ENCODE peak calls at places on chromosomes 6 and 20, in six cellular contexts. C is psoas muscle, D is ascending aorta, U is choroid plexus epithelial cell, A is mesothelial cell of epicardium, T is type B pancreatic cell. W is an unnamed sample.

GRCh38 chr6:43964659-43965570 is 162.3 kb downstream of the MRPL14 start:
- DNase-seq in C (no peak), D (no peak), U (no peak), A (no peak), T (peak), W (no peak)

GRCh38 chr6:16760536-16761468 is at the start of gene ATXN1:
- DNase-seq in C (peak), D (no peak), U (peak), A (peak), T (peak), W (peak)

GRCh38 chr20:19110866-19111460 is 101.5 kb upstream of the SLC24A3 start:
- DNase-seq in C (no peak), D (no peak), U (no peak), A (no peak), T (no peak), W (no peak)

GRCh38 chr20:1816384-1817381 is 78.5 kb upstream of the SIRPA start:
- DNase-seq in C (no peak), D (no peak), U (no peak), A (no peak), T (peak), W (peak)

GRCh38 chr6:113976806-113977205 is 5.9 kb upstream of the HDAC2 start:
- DNase-seq in C (no peak), D (no peak), U (no peak), A (no peak), T (no peak), W (no peak)

GRCh38 chr6:167474725-167475124 is 149.8 kb downstream of the TTLL2 start:
- DNase-seq in C (no peak), D (no peak), U (peak), A (no peak), T (no peak), W (no peak)

GRCh38 chr6:683742-684440 is 9.0 kb downstream of the EXOC2 start:
- DNase-seq in C (no peak), D (no peak), U (peak), A (peak), T (no peak), W (no peak)

GRCh38 chr6:31042801-31043200 is 32.5 kb downstream of the MUC22 start:
- DNase-seq in C (peak), D (no peak), U (peak), A (no peak), T (no peak), W (peak)

GRCh38 chr20:24406761-24407550 is 62.5 kb upstream of the SYNDIG1 start:
- DNase-seq in C (no peak), D (no peak), U (peak), A (no peak), T (no peak), W (no peak)

GRCh38 chr20:31560900-31561598 is 44.0 kb upstream of the ID1 start:
- DNase-seq in C (peak), D (peak), U (peak), A (no peak), T (no peak), W (peak)

GRCh38 chr6:11190625-11191245 is 41.7 kb downstream of the NEDD9 start:
- DNase-seq in C (no peak), D (no peak), U (no peak), A (no peak), T (no peak), W (no peak)

GRCh38 chr20:44887466-44887865 is 2.0 kb downstream of the YWHAB start:
- DNase-seq in C (no peak), D (no peak), U (no peak), A (no peak), T (no peak), W (no peak)

GRCh38 chr20:44886276-44886671 is 769 bp downstream of the YWHAB start:
- DNase-seq in C (no peak), D (no peak), U (no peak), A (no peak), T (no peak), W (no peak)

GRCh38 chr20:44884907-44885391 is 556 bp upstream of the YWHAB start:
- DNase-seq in C (no peak), D (no peak), U (no peak), A (no peak), T (no peak), W (no peak)

GRCh38 chr20:44886828-44887227 is 1.3 kb downstream of the YWHAB start:
- DNase-seq in C (no peak), D (no peak), U (peak), A (no peak), T (no peak), W (no peak)

DNA sequence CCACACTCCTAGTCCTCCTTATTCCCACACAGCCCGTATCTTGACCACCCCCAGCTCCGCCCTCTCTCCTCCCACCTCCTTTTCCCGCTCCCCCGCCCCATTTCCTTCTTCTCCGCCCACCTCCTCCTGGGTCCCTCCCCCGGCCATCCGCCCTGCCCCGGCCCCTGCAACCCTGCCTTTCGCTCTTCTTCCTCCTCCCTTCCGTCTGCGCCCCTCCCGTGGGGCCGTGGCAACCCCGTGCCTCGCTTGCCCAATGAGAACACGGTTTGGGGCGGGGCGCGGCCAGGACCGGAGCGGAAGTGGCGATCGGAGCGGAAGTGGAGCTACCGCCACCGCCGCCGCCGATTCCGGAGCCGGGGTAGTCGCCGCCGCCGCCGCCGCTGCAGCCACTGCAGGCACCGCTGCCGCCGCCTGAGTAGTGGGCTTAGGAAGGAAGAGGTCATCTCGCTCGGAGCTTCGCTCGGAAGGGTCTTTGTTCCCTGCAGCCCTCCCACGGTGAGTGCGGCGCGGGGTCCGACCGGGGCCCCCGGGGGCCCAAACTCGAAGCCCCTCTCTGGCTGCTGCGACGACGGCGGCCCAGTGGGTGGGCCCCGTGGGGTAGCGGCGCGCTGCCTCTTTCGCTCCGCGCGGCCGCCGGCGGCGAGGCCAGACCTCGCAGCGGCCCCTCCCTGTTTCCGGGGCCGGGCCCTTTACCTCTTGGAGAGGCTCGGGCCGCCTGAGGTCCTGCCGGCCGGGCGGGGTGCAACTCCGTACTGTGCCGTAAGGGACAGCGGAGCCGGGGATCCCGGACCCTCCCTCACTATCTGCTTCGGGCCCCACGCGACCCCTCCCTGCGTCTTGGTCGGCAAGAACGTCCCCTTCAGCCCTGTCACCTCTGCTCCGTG is at the start of gene YWHAB:
- DNase-seq in C (peak), D (peak), U (peak), A (peak), T (peak), W (peak)
- TF ChIP-seq CTCF in C (no peak), D (no peak), U (no peak), A (no peak), T (peak), W (no peak)

GRCh38 chr6:5260661-5261544 is at the start of the genes FARS2 and LYRM4:
- DNase-seq in C (peak), D (peak), U (peak), A (peak), T (peak), W (peak)
- TF ChIP-seq CTCF in C (no peak), D (no peak), U (peak), A (peak), T (peak), W (no peak)

GRCh38 chr6:3712827-3713226 is 38.7 kb downstream of the PXDC1 start:
- DNase-seq in C (no peak), D (no peak), U (no peak), A (no peak), T (no peak), W (no peak)

GRCh38 chr6:3714111-3714510 is 37.4 kb downstream of the PXDC1 start:
- DNase-seq in C (no peak), D (no peak), U (no peak), A (no peak), T (no peak), W (no peak)

GRCh38 chr6:3711776-3712175 is 39.7 kb downstream of the PXDC1 start:
- DNase-seq in C (no peak), D (no peak), U (no peak), A (no peak), T (no peak), W (no peak)

GRCh38 chr6:3714768-3715167 is 36.7 kb downstream of the PXDC1 start:
- DNase-seq in C (no peak), D (no peak), U (no peak), A (no peak), T (no peak), W (no peak)

DNA sequence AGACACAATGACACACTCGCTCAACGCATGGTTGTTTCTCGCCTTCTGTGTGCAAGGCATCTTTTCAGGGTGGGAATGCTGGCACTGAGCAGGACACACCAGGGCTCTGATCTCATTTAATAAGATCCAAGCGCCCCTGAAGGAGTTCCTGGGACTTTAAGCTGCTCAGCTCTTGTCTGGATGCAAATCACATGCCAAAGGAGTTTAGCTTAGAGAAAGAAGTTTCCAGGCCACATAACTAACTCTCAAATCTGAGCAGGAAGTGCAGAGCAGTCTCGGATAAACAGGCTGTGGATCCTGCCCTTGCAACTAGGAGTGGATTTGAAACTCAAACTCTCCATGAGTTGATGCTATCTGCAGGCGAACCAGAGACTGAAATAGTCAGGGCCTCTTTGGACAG is 38.2 kb downstream of the PXDC1 start:
- DNase-seq in C (no peak), D (no peak), U (peak), A (no peak), T (no peak), W (no peak)
- TF ChIP-seq CTCF in C (no peak), D (no peak), U (no peak), A (no peak), T (no peak), W (no peak)

GRCh38 chr6:159633196-159633595 is 59.8 kb downstream of the SOD2 start:
- DNase-seq in C (no peak), D (no peak), U (peak), A (no peak), T (no peak), W (peak)
- TF ChIP-seq CTCF in C (peak), D (no peak), U (peak), A (peak), T (peak), W (peak)

GRCh38 chr6:14510038-14510437 is 392.5 kb downstream of the CD83 start:
- DNase-seq in C (no peak), D (no peak), U (no peak), A (no peak), T (no peak), W (no peak)
- TF ChIP-seq CTCF in C (no peak), D (no peak), U (peak), A (no peak), T (no peak), W (no peak)

GRCh38 chr6:80522556-80522955 is 416.1 kb downstream of the BCKDHB start:
- DNase-seq in C (no peak), D (no peak), U (no peak), A (no peak), T (no peak), W (no peak)

GRCh38 chr6:80523029-80523428 is 416.6 kb downstream of the BCKDHB start:
- DNase-seq in C (no peak), D (no peak), U (peak), A (no peak), T (no peak), W (no peak)

GRCh38 chr6:80527552-80528052 is 421.1 kb downstream of the BCKDHB start:
- DNase-seq in C (no peak), D (no peak), U (no peak), A (no peak), T (no peak), W (no peak)

GRCh38 chr6:80520195-80520594 is 413.7 kb downstream of the BCKDHB start:
- DNase-seq in C (no peak), D (no peak), U (peak), A (no peak), T (no peak), W (peak)

DNA sequence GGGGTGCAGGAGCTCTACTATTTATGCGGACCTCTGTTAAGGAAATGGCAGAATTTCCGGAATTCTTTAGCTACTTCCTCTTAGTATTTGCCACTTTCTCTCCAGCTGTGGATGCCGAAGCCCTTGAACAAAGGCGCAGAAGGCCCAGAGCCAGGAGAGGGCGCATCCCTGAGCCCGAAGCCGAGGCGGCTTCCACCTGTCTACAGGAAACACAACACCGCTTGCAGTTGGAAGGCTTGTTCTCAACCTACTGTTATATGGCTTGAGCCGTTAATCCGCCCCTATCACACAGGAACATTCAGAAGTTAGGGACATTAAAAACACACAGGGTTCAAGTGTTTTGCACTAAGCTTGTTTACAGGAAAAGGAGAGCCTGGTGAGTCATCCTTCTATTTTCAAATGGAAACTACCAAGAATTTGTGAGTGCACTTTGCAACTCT is 417.1 kb downstream of the BCKDHB start:
- DNase-seq in C (peak), D (no peak), U (peak), A (peak), T (no peak), W (no peak)
- TF ChIP-seq CTCF in C (peak), D (no peak), U (peak), A (no peak), T (peak), W (no peak)

GRCh38 chr6:169201985-169202384 is 51.7 kb downstream of the THBS2 start:
- DNase-seq in C (no peak), D (no peak), U (no peak), A (no peak), T (no peak), W (no peak)
- TF ChIP-seq CTCF in C (no peak), D (no peak), U (no peak), A (no peak), T (no peak), W (no peak)

GRCh38 chr6:162907876-162908481 is 180.2 kb downstream of the PACRG start:
- DNase-seq in C (no peak), D (no peak), U (peak), A (no peak), T (no peak), W (peak)
- TF ChIP-seq CTCF in C (peak), D (no peak), U (peak), A (peak), T (peak), W (peak)

GRCh38 chr20:49614338-49615050 is 46.6 kb upstream of the PTGIS start:
- DNase-seq in C (peak), D (no peak), U (no peak), A (no peak), T (no peak), W (no peak)

GRCh38 chr20:49610701-49611538 is 43.0 kb upstream of the PTGIS start:
- DNase-seq in C (peak), D (no peak), U (peak), A (peak), T (peak), W (peak)

GRCh38 chr20:49608752-49609670 is 41.1 kb upstream of the PTGIS start:
- DNase-seq in C (peak), D (no peak), U (peak), A (peak), T (peak), W (peak)

GRCh38 chr20:49615401-49616153 is 47.6 kb upstream of the PTGIS start:
- DNase-seq in C (peak), D (no peak), U (no peak), A (no peak), T (no peak), W (peak)

GRCh38 chr20:49612127-49612738 is 44.3 kb upstream of the PTGIS start:
- DNase-seq in C (peak), D (no peak), U (no peak), A (no peak), T (no peak), W (no peak)
- TF ChIP-seq CTCF in C (no peak), D (no peak), U (no peak), A (no peak), T (no peak), W (no peak)

GRCh38 chr20:57133926-57134650 is 132.4 kb downstream of the BMP7 start:
- DNase-seq in C (no peak), D (no peak), U (no peak), A (no peak), T (no peak), W (no peak)
- TF ChIP-seq CTCF in C (no peak), D (no peak), U (no peak), A (no peak), T (no peak), W (no peak)